ENCODE peak calls at places on chromosomes 6 and 20, in seven cellular contexts. K is ascending aorta; O is substantia nigra; P is CD8-positive, alpha-beta memory T cell; M is fibroblast of lung; Y is CD4-positive, CD25-positive, alpha-beta regulatory T cell; J is transverse colon. X is an unnamed sample.

GRCh38 chr6:62764841-62765240 is 446.4 kb upstream of the FKBP1C start:
- DNase-seq in K (no peak), O (no peak), P (no peak), M (no peak), Y (no peak), J (no peak), X (no peak)

GRCh38 chr20:32763202-32763999 is 1.2 kb downstream of the DNMT3B start:
- DNase-seq in K (no peak), O (no peak), P (no peak), M (no peak), Y (no peak), J (no peak), X (no peak)

GRCh38 chr6:129749749-129750120 is 39.8 kb upstream of the ARHGAP18 start:
- DNase-seq in K (no peak), O (no peak), P (no peak), M (peak), Y (peak), J (no peak), X (peak)

GRCh38 chr20:1330075-1330830 is 1.3 kb upstream of the SDCBP2 start:
- DNase-seq in K (no peak), O (no peak), P (no peak), M (no peak), Y (peak), J (peak), X (peak)

GRCh38 chr20:37932919-37933318 is 30.0 kb downstream of the VSTM2L start:
- DNase-seq in K (no peak), O (no peak), P (no peak), M (no peak), Y (no peak), J (no peak), X (no peak)

GRCh38 chr20:20017852-20018245 is 687 bp downstream of the NAA20 start:
- DNase-seq in K (no peak), O (no peak), P (no peak), M (peak), Y (peak), J (no peak), X (peak)

GRCh38 chr6:85726206-85726605 is 83.5 kb upstream of the SYNCRIP start:
- DNase-seq in K (no peak), O (no peak), P (no peak), M (no peak), Y (no peak), J (no peak), X (no peak)

GRCh38 chr6:123321020-123321419 is 315.7 kb downstream of the TRDN start:
- DNase-seq in K (no peak), O (no peak), P (no peak), M (no peak), Y (no peak), J (no peak), X (no peak)

GRCh38 chr6:114140416-114140815 is 169.5 kb upstream of the HDAC2 start:
- DNase-seq in K (no peak), O (no peak), P (no peak), M (no peak), Y (no peak), J (no peak), X (no peak)

GRCh38 chr6:134049176-134049575 is 3.2 kb downstream of the SLC2A12 start:
- DNase-seq in K (no peak), O (no peak), P (no peak), M (no peak), Y (no peak), J (no peak), X (no peak)

GRCh38 chr6:15303920-15304291 is 58.0 kb downstream of the JARID2 start:
- DNase-seq in K (no peak), O (no peak), P (no peak), M (no peak), Y (no peak), J (no peak), X (no peak)

GRCh38 chr6:129920103-129920798 is 59.1 kb upstream of the TMEM244 start:
- DNase-seq in K (no peak), O (no peak), P (no peak), M (peak), Y (no peak), J (no peak), X (no peak)

GRCh38 chr20:58524814-58525213 is 9.6 kb upstream of the APCDD1L start:
- DNase-seq in K (no peak), O (no peak), P (no peak), M (peak), Y (no peak), J (no peak), X (no peak)

GRCh38 chr6:80537321-80537972 is 431.0 kb downstream of the BCKDHB start:
- DNase-seq in K (no peak), O (no peak), P (no peak), M (no peak), Y (no peak), J (no peak), X (no peak)

GRCh38 chr6:3654898-3655297 is 96.6 kb downstream of the PXDC1 start:
- DNase-seq in K (no peak), O (no peak), P (no peak), M (no peak), Y (no peak), J (no peak), X (no peak)

GRCh38 chr6:143609501-143609900 is 68.3 kb upstream of the PHACTR2 start:
- DNase-seq in K (no peak), O (no peak), P (no peak), M (peak), Y (no peak), J (no peak), X (no peak)

GRCh38 chr20:59994697-59995122 is 36.5 kb downstream of the CDH26 start:
- DNase-seq in K (no peak), O (no peak), P (no peak), M (no peak), Y (no peak), J (peak), X (no peak)

GRCh38 chr20:17327185-17327780 is 100.4 kb downstream of the PCSK2 start:
- DNase-seq in K (no peak), O (no peak), P (no peak), M (no peak), Y (no peak), J (no peak), X (no peak)

GRCh38 chr20:1830240-1830639 is 65.0 kb upstream of the SIRPA start:
- DNase-seq in K (peak), O (peak), P (no peak), M (peak), Y (no peak), J (no peak), X (no peak)

GRCh38 chr6:39688494-39688893 is 36.7 kb downstream of the KIF6 start:
- DNase-seq in K (no peak), O (no peak), P (no peak), M (peak), Y (no peak), J (no peak), X (no peak)

DNA sequence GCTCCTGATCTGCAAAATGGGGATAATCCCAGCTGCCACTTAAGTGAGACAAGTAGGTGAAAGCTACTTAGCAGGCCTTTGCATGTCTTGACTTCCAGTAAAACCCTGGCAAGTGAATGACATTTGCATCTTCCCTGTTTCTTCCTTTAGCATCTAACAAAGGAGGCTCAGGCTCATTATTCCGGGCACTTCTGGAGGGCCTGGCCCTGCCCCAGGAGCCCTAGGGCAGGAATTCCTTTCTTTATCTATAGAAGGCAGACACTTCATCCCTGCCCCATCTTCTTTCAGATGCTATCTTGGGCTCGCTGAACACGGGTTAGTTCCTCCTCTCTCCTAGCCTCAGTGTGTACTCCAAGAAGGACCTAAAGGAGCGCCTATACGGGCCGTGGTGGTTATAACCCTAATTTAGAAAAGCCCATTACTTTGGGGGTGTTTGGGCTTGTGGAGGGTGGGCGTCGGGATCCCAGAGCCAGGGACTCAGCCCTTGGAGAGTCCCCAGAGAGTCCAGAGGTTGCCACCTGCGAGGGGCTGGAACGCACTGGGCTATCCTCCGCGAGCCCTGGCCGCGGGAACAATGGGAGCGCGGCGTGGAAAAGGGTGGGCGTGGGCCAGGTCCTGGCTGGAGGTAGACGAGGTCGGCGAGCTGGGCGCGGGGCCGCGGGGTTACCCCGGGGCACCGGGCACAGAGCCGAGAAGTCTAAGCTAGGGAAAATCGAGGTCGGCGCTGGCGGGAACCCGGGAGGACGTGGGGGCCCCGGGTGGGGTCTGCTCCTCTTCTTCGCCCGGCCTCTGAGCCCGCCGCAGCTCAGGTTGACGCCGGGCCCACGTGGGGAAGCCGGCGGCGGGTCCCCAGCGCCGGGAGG is 62.7 kb upstream of the EPB41L1 start:
- DNase-seq in K (no peak), O (no peak), P (no peak), M (no peak), Y (no peak), J (no peak), X (no peak)
- H3K27ac ChIP-seq in K (no peak), O (no peak), P (no peak), M (no peak), Y (no peak), J (peak), X (no peak)

DNA sequence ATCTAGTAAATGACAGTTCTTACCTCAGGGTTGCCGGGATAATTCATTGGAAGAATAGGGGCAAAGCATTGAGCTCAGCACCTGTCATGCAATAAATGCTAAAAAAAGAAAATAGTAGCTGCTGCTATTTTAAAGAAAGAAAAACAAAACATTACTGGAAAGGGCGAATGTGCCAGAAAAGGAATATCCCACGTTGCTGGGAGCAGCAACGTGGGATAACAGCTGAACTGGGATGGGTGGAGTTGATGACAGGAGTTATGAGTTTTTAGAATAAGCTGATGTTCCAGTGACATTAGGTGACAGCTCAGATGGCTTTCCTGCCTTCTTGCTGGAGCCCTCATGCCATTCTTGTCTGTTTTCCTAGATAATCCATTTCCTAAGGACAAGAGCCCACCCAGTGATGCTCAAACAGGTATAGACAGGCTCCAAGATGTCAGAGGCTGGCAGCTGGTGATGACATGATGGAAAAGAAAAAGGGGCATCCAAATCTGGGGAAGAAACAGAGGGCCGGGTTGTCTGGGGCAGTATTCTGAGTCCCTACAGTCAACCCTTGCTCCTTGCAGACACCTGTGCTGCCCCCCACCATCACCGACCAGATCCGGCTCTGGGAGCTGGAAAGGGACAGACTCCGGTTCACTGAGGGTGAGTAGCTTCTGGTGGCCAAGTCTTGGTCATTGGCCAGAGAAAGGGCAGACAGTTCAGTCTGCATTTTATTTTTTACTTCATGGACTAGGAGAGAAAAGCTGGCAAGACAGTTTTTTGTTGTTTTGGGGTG is 1.1 kb upstream of the VARS2 start:
- DNase-seq in K (no peak), O (no peak), P (no peak), M (no peak), Y (no peak), J (no peak), X (no peak)
- H3K27ac ChIP-seq in K (peak), O (peak), P (no peak), M (no peak), Y (peak), J (peak), X (no peak)

GRCh38 chr6:33694401-33694931 is 17.0 kb downstream of the UQCC2 start:
- DNase-seq in K (no peak), O (no peak), P (peak), M (peak), Y (peak), J (no peak), X (peak)

GRCh38 chr6:33695451-33695855 is 16.0 kb downstream of the UQCC2 start:
- DNase-seq in K (no peak), O (no peak), P (no peak), M (no peak), Y (no peak), J (no peak), X (no peak)

GRCh38 chr6:33696076-33696475 is 15.4 kb downstream of the UQCC2 start:
- DNase-seq in K (no peak), O (no peak), P (no peak), M (no peak), Y (no peak), J (no peak), X (no peak)

GRCh38 chr6:33693186-33694158 is 18.0 kb downstream of the UQCC2 start:
- DNase-seq in K (no peak), O (no peak), P (no peak), M (no peak), Y (no peak), J (no peak), X (no peak)

GRCh38 chr6:33694977-33695376 is 16.5 kb downstream of the UQCC2 start:
- DNase-seq in K (no peak), O (no peak), P (no peak), M (no peak), Y (no peak), J (no peak), X (no peak)
- H3K27ac ChIP-seq in K (peak), O (peak), P (peak), M (no peak), Y (peak), J (peak), X (peak)

DNA sequence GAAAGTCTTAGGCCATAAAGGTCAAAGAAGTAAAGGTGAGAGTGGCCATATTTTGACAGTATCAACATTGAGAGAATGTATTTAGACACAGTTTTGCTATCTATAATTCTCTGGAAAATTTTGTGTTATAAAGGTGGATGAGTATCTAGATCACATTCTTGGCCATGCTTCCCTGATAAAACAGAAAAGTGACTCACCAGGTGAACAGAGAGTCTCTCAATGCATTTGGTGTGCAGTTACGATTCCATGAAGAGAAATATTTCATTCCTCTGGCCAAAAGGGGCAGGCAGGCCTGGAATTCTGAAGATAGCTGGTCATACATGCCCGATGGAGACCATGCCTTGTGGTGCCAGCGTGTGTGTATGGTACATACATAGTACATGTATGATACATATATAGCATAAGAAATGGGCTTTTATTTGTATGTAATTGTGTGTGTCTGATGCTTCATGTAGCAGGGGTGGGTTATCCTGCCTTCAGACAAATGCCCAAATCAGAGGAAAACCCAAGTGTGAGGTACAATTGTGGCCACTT is 164.0 kb downstream of the SOBP start:
- DNase-seq in K (no peak), O (no peak), P (no peak), M (peak), Y (no peak), J (no peak), X (no peak)
- H3K27ac ChIP-seq in K (no peak), O (no peak), P (no peak), M (no peak), Y (no peak), J (peak), X (no peak)

GRCh38 chr6:44036196-44036595 is 91.1 kb downstream of the MRPL14 start:
- DNase-seq in K (no peak), O (no peak), P (no peak), M (no peak), Y (no peak), J (no peak), X (no peak)
- H3K27ac ChIP-seq in K (no peak), O (no peak), P (no peak), M (peak), Y (no peak), J (no peak), X (no peak)

GRCh38 chr6:37188962-37189510 is 19.1 kb downstream of the PIM1 start:
- DNase-seq in K (no peak), O (no peak), P (no peak), M (no peak), Y (no peak), J (no peak), X (no peak)
- H3K27ac ChIP-seq in K (no peak), O (no peak), P (peak), M (no peak), Y (no peak), J (no peak), X (no peak)

GRCh38 chr20:61500791-61501321 is 248.8 kb downstream of the CDH4 start:
- DNase-seq in K (no peak), O (no peak), P (no peak), M (peak), Y (no peak), J (no peak), X (no peak)
- H3K27ac ChIP-seq in K (no peak), O (no peak), P (no peak), M (no peak), Y (no peak), J (no peak), X (no peak)

GRCh38 chr6:158036261-158036660 is 54.6 kb downstream of the SYNJ2 start:
- DNase-seq in K (no peak), O (no peak), P (no peak), M (no peak), Y (no peak), J (no peak), X (no peak)

GRCh38 chr6:158032354-158032733 is 50.7 kb downstream of the SYNJ2 start:
- DNase-seq in K (no peak), O (no peak), P (no peak), M (no peak), Y (no peak), J (peak), X (no peak)

GRCh38 chr6:158033077-158033750 is 51.6 kb downstream of the SYNJ2 start:
- DNase-seq in K (no peak), O (no peak), P (no peak), M (no peak), Y (no peak), J (peak), X (no peak)

GRCh38 chr6:158031445-158032353 is 50.0 kb downstream of the SYNJ2 start:
- DNase-seq in K (no peak), O (no peak), P (no peak), M (peak), Y (no peak), J (peak), X (peak)

GRCh38 chr6:158033751-158034702 is 52.4 kb downstream of the SYNJ2 start:
- DNase-seq in K (no peak), O (no peak), P (no peak), M (peak), Y (no peak), J (peak), X (no peak)
- H3K27ac ChIP-seq in K (peak), O (peak), P (no peak), M (no peak), Y (no peak), J (peak), X (no peak)

DNA sequence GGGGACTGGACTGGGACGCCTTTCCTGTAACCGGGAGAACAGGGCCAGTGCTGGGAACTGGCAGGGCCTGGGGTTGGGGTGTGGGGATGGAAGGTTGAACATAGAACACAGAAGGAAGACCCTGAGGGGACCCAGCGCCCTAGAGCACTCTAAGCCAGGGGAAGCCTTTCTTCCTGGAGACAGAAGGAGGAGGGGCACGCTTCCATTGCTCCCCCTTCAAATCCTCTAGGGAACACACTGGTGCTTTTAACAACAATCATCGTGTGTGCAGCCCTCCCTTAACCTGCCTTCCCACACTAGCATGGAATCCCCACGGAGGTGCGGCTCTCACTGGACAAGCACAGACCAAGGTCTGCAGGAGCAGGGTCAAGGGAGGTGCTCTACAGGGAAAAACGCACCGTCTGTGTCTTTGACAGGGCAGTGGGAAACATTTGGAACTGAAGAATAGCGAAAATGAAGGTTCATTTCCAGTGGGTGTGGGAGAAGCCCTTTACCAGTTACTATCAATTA is 527.0 kb downstream of the QKI start:
- DNase-seq in K (no peak), O (no peak), P (no peak), M (no peak), Y (no peak), J (no peak), X (no peak)
- H3K27ac ChIP-seq in K (no peak), O (peak), P (no peak), M (peak), Y (no peak), J (no peak), X (no peak)

DNA sequence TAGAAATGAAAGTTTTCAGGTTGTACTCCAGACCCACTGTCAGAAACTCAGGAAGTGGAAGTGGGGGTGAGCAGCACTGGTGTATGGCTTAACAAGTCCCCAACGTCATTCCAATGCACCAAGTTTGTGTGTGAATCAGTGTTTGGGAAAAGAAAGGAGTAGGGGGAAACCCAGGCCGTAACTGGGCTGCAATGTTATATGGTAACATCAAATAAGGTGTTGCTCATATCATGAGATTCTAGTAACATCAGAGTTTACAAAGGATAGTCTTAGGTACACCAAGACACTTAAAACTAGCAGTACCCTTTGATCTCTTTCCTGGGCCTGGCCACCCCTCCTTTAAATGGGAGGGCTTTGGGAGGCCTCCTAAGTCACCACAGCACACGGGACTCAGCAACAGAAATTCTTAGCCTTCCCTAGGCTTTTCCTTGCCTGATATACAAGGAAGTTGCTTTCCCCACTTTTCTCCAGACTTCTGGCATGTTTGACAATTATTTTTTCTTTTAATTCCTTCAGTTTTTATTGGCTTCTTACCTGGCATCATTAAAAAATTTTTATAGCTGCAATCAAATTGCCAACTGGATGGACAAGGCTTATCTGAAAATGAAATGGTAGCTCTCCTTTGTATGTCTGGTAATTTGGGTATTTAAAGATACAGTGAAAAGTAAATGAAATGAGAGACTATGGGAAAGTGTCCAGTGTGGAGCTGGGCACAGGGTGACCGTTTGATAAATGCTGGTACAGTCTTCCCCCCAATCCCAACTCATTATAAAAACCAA is 15.1 kb downstream of the E2F3 start:
- DNase-seq in K (no peak), O (no peak), P (no peak), M (no peak), Y (no peak), J (no peak), X (no peak)
- H3K27ac ChIP-seq in K (peak), O (no peak), P (no peak), M (no peak), Y (no peak), J (peak), X (no peak)